ENCODE peak calls at places on chromosome 18, in six cellular contexts. H, D, Y, X, M and G are unnamed samples.

GRCh38 chr18:25350561-25351201 is 1.3 kb downstream of the ZNF521 start:
- DNase-seq in D (peak), Y (peak), M (peak), X (peak), H (peak), G (peak)

GRCh38 chr18:71808576-71808975 is 735.6 kb downstream of the CBLN2 start:
- DNase-seq in X (no peak), H (no peak), D (no peak), M (no peak), Y (no peak), G (no peak)

GRCh38 chr18:41466436-41467160 is 488.4 kb upstream of the PIK3C3 start:
- DNase-seq in D (no peak), M (no peak), H (no peak), X (no peak), Y (no peak), G (no peak)

GRCh38 chr18:45107425-45107824 is 426.7 kb downstream of the SETBP1 start:
- DNase-seq in H (peak), Y (no peak), D (no peak), M (peak), X (no peak), G (no peak)

GRCh38 chr18:9547767-9548166 is 66.6 kb downstream of the PPP4R1 start:
- DNase-seq in Y (no peak), X (no peak), H (no peak), M (peak), D (no peak), G (peak)

GRCh38 chr18:70169747-70170146 is 35.7 kb downstream of the RTTN start:
- DNase-seq in H (no peak), M (no peak), D (no peak), X (no peak), Y (no peak), G (no peak)

GRCh38 chr18:72820571-72820970 is 47.2 kb downstream of the NETO1 start:
- DNase-seq in X (no peak), Y (no peak), D (no peak), H (no peak), M (no peak), G (no peak)

GRCh38 chr18:3450358-3451107 is 561 bp downstream of the TGIF1 start:
- DNase-seq in X (no peak), D (peak), H (peak), Y (no peak), M (peak), G (peak)

GRCh38 chr18:51580580-51580979 is 383.1 kb upstream of the MEX3C start:
- DNase-seq in D (no peak), H (no peak), X (no peak), M (no peak), Y (no peak), G (no peak)

GRCh38 chr18:45050712-45051639 is 370.3 kb downstream of the SETBP1 start:
- DNase-seq in D (no peak), M (peak), H (peak), Y (no peak), X (no peak), G (peak)

GRCh38 chr18:52766002-52766540 is 426.1 kb downstream of the DCC start:
- DNase-seq in X (no peak), Y (no peak), M (no peak), D (no peak), H (no peak), G (no peak)

GRCh38 chr18:72376256-72376655 is 167.9 kb downstream of the CBLN2 start:
- DNase-seq in D (no peak), H (no peak), Y (no peak), M (no peak), X (no peak), G (no peak)

GRCh38 chr18:37476611-37477295 is 88.8 kb downstream of the CELF4 start:
- DNase-seq in Y (no peak), D (no peak), H (no peak), M (no peak), X (no peak), G (no peak)

GRCh38 chr18:57775937-57776336 is 27.2 kb downstream of the ATP8B1 start:
- DNase-seq in M (no peak), D (no peak), X (no peak), Y (no peak), H (peak), G (no peak)

GRCh38 chr18:57445488-57446319 is 10.5 kb downstream of the ONECUT2 start:
- DNase-seq in M (no peak), D (no peak), X (no peak), Y (no peak), H (no peak), G (no peak)

DNA sequence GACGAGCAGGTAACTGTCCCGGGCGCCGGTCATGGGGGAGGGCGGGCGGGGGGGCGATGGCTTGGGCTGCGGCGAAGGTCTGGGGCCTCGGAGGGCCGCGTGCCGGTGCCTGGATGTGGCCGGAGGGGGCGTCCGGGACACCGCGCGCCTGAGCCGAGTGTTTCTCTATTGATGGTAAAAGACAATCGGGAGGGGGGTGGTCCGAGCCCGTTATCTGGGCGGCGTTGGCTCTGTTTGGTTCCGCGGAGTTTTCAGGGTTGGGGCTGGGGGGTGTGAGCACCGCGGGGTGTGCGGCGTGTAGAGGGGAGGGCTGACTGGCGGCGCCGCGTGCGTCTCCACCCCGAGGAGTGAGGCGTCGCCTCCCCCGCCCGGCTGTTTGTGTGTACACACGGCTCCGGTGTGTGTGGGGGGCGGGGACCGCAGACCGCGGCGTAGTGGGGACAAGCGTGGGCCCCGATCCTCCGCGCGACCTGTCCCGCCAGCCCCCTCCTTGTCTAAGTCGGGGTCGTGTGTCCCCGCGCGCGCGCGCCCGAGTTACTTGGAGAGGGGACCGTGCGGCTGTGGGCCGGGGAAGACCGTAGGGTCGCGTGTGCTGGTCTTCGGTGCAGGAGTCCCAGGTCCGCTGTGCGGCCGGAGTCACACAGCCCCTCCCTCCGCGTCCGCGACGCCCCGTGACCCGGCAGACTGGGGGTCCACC is 1.6 kb downstream of the CTIF start:
- DNase-seq in D (peak), X (peak), H (peak), Y (peak), M (peak), G (peak)
- H3K4me3 ChIP-seq in D (peak), X (peak), H (peak), Y (peak), M (peak), G (peak)

GRCh38 chr18:75427603-75428002 is at the start of gene SMIM21:
- DNase-seq in X (no peak), D (no peak), M (no peak), H (no peak), Y (no peak), G (no peak)
- H4K8ac ChIP-seq in X (no peak), D (no peak), M (no peak), H (no peak), Y (no peak), G (no peak)

DNA sequence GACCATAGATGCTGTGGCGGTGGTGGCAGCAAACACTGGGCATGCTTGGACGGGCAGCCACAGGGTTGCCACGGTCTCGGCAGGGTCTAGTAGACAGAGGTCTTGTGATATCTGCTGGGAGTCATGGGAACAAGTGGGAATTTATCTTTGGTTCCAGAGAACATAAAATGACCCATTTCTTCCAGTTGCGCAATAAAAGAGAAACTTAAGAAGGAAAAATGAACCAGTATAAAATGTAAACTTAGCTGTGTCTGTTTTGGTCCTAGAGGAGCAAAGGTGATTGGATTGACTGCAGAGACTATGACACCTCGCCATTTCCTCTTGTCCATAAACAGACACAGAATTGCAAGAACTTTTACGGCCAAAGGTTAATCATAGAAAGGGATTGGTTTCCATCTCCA is 132.6 kb upstream of the RBBP8 start:
- DNase-seq in D (no peak), M (no peak), X (no peak), Y (no peak), H (peak), G (peak)
- H3K4me3 ChIP-seq in D (no peak), M (no peak), X (no peak), Y (no peak), H (no peak), G (no peak)

GRCh38 chr18:59033361-59033760 is 106.3 kb upstream of the SEC11C start:
- DNase-seq in D (no peak), Y (peak), M (peak), X (peak), H (peak), G (peak)
- H4K8ac ChIP-seq in D (no peak), Y (no peak), M (no peak), X (no peak), H (no peak), G (no peak)

GRCh38 chr18:813405-814071 is 1.5 kb upstream of the YES1 start:
- DNase-seq in X (no peak), D (no peak), H (no peak), M (peak), Y (no peak), G (no peak)
- H3K4me3 ChIP-seq in X (peak), D (no peak), H (no peak), M (no peak), Y (no peak), G (peak)

GRCh38 chr18:11501352-11501751 is 108.0 kb upstream of the SLC35G4 start:
- DNase-seq in X (no peak), M (no peak), D (no peak), Y (no peak), H (peak), G (no peak)

GRCh38 chr18:11502368-11502767 is 107.0 kb upstream of the SLC35G4 start:
- DNase-seq in H (peak), M (no peak), D (no peak), X (no peak), Y (no peak), G (peak)

GRCh38 chr18:11505993-11506392 is 103.4 kb upstream of the SLC35G4 start:
- DNase-seq in D (no peak), M (no peak), Y (no peak), H (no peak), X (no peak), G (no peak)

GRCh38 chr18:11506871-11507270 is 102.5 kb upstream of the SLC35G4 start:
- DNase-seq in Y (no peak), D (no peak), M (no peak), X (no peak), H (peak), G (no peak)

GRCh38 chr18:11504962-11505361 is 104.4 kb upstream of the SLC35G4 start:
- DNase-seq in X (no peak), H (no peak), Y (no peak), M (no peak), D (no peak), G (no peak)
- H4K8ac ChIP-seq in X (no peak), H (no peak), Y (no peak), M (no peak), D (no peak), G (no peak)

GRCh38 chr18:63479826-63480225 is 3.1 kb downstream of the SERPINB5 start:
- DNase-seq in M (no peak), X (no peak), D (no peak), Y (no peak), H (no peak), G (no peak)

GRCh38 chr18:63480892-63481291 is 4.1 kb downstream of the SERPINB5 start:
- DNase-seq in Y (no peak), X (no peak), M (no peak), H (no peak), D (no peak), G (no peak)

GRCh38 chr18:63480476-63480875 is 3.7 kb downstream of the SERPINB5 start:
- DNase-seq in H (no peak), D (no peak), Y (no peak), M (no peak), X (no peak), G (peak)

GRCh38 chr18:63477972-63478371 is 1.2 kb downstream of the SERPINB5 start:
- DNase-seq in X (no peak), D (no peak), Y (peak), H (no peak), M (no peak), G (peak)

GRCh38 chr18:63476666-63477065 is at the start of gene SERPINB5:
- DNase-seq in M (peak), Y (no peak), H (no peak), D (no peak), X (no peak), G (no peak)
- H3K4me3 ChIP-seq in M (no peak), Y (no peak), H (no peak), D (no peak), X (no peak), G (no peak)

GRCh38 chr18:75428490-75428889 is 987 bp upstream of the SMIM21 start:
- DNase-seq in M (no peak), X (no peak), H (no peak), Y (no peak), D (no peak), G (no peak)
- H4K8ac ChIP-seq in M (no peak), X (no peak), H (no peak), Y (no peak), D (no peak), G (no peak)

DNA sequence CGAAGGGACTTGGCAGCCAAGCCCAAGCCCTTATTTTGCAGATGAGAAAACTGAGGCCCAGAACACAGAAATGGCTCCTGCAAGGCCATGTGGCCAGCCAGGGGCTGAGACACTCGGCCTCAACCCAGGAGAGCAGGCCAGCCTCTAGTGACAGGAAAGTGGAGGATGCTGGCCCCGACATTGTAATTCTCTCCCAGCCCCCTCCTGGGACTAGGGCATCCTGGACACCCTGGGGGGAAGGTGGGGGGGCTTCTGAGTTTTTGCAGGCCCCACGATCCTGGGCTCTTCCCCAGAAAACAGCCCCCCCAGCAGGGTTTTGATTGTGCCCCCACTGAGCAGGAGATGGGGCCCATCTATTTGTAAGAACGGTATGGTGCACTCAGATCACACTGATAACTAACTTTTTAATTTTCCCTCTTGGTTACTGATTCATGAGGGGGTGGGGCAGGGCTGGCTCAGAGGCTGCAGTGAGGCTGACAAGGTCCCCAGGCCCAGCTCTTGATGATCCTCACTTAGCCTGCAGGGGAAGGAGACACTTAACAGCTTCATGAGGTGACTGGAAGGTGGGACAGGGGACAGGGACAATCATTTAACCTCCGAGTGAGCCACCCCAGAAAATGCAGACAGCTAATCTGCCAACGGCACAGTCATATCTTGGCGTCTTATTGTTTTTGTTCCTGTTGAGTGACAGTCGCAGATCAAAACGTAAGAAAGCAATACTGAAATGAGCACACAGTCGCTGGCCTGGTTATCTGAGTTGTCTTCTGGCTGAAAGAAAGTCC is 18.9 kb downstream of the SMAD7 start:
- DNase-seq in Y (peak), D (no peak), X (no peak), M (no peak), H (no peak), G (no peak)
- H3K4me3 ChIP-seq in Y (no peak), D (no peak), X (no peak), M (no peak), H (no peak), G (no peak)

DNA sequence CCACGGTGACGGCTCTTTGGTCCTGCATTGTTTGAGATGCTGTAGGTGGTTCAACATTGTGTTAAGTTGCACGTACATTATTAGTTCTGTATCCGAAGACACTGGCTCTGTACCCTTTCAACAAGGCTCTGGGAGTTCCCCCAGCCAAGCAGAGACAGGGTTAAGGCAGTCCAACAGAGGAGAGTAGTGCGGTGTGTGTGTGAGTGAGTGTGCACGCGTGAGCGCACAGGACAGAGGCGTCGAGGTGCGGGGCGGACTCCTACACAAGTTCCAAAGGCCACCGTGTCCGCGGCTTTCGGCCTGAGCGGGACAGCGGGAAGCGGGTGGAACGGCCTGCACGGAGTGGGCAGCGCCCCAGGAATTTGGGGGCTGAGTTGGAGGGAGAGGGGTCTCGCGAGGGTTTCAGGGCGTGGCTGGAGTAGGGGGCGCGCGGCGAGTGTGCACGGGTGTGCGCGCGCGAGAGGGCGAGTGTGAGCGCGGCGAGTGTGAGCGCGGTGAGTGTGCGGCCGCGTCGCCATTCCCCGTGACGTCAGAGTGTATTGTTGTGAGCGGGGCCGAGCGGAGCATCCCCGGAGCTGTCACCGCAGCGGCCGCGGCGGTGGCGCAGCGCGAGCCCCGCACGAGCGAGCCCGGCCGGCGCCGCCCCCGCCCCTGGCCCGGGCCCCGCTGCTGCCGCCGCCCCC is at the start of gene ASXL3:
- DNase-seq in Y (peak), M (peak), D (peak), X (peak), H (no peak), G (peak)
- H4K8ac ChIP-seq in Y (no peak), M (peak), D (peak), X (peak), H (no peak), G (peak)